ENCODE peak calls at places on chromosomes 3 and 15, in eight cellular contexts. E is left ventricle myocardium inferior; K is SJSA1; I is ovary; Y is effector memory CD4-positive, alpha-beta T cell; F is IMR-90; M is breast epithelium; X is naive thymus-derived CD4-positive, alpha-beta T cell. R is an unnamed sample.

GRCh38 chr3:131356006-131356405 is 25.6 kb upstream of the NUDT16 start:
- DNase-seq in E (no peak), K (no peak), I (no peak), Y (no peak), F (peak; percentile 17), M (no peak), X (no peak), R (no peak)

GRCh38 chr3:135213213-135213612 is 418.2 kb downstream of the EPHB1 start:
- DNase-seq in E (no peak), K (no peak), I (no peak), Y (no peak), F (no peak), M (no peak), X (no peak), R (no peak)

GRCh38 chr3:53842436-53843194 is 3.6 kb downstream of the CHDH start:
- DNase-seq in E (no peak), K (no peak), I (peak; percentile 27), Y (no peak), F (peak; percentile 23), M (peak; percentile 85), X (no peak), R (peak; percentile 46)

GRCh38 chr3:188286087-188286513 is 132.1 kb downstream of the LPP start:
- DNase-seq in E (no peak), K (peak; percentile 88), I (peak; percentile 47), Y (no peak), F (peak; percentile 100), M (no peak), X (no peak), R (no peak)

GRCh38 chr15:74011610-74012009 is 17.1 kb downstream of the PML start:
- DNase-seq in E (peak; percentile 62), K (no peak), I (peak; percentile 67), Y (no peak), F (peak; percentile 46), M (no peak), X (no peak), R (peak; percentile 53)

GRCh38 chr3:110506890-110507289 is 564.7 kb upstream of the NECTIN3 start:
- DNase-seq in E (no peak), K (no peak), I (no peak), Y (no peak), F (no peak), M (no peak), X (no peak), R (no peak)

GRCh38 chr3:177330771-177331170 is 133.5 kb upstream of the TBL1XR1 start:
- DNase-seq in E (no peak), K (no peak), I (no peak), Y (no peak), F (no peak), M (no peak), X (no peak), R (no peak)

GRCh38 chr15:26235148-26235769 is 372.1 kb upstream of the ATP10A start:
- DNase-seq in E (no peak), K (no peak), I (no peak), Y (no peak), F (no peak), M (no peak), X (no peak), R (no peak)

GRCh38 chr15:81111510-81112375 is 22.3 kb upstream of the CFAP161 start:
- DNase-seq in E (no peak), K (no peak), I (no peak), Y (no peak), F (no peak), M (no peak), X (no peak), R (no peak)

GRCh38 chr3:130699765-130700164 is 46.9 kb downstream of the PIK3R4 start:
- DNase-seq in E (no peak), K (no peak), I (no peak), Y (no peak), F (peak; percentile 9), M (no peak), X (no peak), R (no peak)

GRCh38 chr3:159941043-159941994 is 47.3 kb upstream of the IL12A start:
- DNase-seq in E (no peak), K (no peak), I (no peak), Y (no peak), F (peak; percentile 16), M (no peak), X (no peak), R (no peak)

GRCh38 chr3:15303216-15303615 is 29.2 kb downstream of the SH3BP5 start:
- DNase-seq in E (no peak), K (no peak), I (no peak), Y (no peak), F (no peak), M (no peak), X (no peak), R (no peak)
- H3K4me1 ChIP-seq in E (peaks cover 54% of the 10 kb centered on the region), K (peaks cover 18% of the 10 kb centered on the region), I (peaks cover 13% of the 10 kb centered on the region), Y (peaks cover 61% of the 10 kb centered on the region), F (peaks cover 2% of the 10 kb centered on the region), M (no peaks in the 10 kb centered on the region), X (peaks cover 32% of the 10 kb centered on the region), R (peaks cover 27% of the 10 kb centered on the region)

GRCh38 chr15:67134577-67135492 is 69.4 kb downstream of the SMAD3 start:
- DNase-seq in E (no peak), K (no peak), I (no peak), Y (no peak), F (no peak), M (no peak), X (no peak), R (peak; percentile 37)

GRCh38 chr15:67132276-67132675 is 66.9 kb downstream of the SMAD3 start:
- DNase-seq in E (no peak), K (no peak), I (no peak), Y (no peak), F (no peak), M (no peak), X (no peak), R (no peak)

GRCh38 chr15:67133026-67133425 is 67.6 kb downstream of the SMAD3 start:
- DNase-seq in E (no peak), K (no peak), I (no peak), Y (no peak), F (no peak), M (no peak), X (no peak), R (no peak)

GRCh38 chr15:67135494-67135893 is 70.1 kb downstream of the SMAD3 start:
- DNase-seq in E (no peak), K (peak; percentile 83), I (no peak), Y (no peak), F (peak; percentile 93), M (no peak), X (no peak), R (no peak)

DNA sequence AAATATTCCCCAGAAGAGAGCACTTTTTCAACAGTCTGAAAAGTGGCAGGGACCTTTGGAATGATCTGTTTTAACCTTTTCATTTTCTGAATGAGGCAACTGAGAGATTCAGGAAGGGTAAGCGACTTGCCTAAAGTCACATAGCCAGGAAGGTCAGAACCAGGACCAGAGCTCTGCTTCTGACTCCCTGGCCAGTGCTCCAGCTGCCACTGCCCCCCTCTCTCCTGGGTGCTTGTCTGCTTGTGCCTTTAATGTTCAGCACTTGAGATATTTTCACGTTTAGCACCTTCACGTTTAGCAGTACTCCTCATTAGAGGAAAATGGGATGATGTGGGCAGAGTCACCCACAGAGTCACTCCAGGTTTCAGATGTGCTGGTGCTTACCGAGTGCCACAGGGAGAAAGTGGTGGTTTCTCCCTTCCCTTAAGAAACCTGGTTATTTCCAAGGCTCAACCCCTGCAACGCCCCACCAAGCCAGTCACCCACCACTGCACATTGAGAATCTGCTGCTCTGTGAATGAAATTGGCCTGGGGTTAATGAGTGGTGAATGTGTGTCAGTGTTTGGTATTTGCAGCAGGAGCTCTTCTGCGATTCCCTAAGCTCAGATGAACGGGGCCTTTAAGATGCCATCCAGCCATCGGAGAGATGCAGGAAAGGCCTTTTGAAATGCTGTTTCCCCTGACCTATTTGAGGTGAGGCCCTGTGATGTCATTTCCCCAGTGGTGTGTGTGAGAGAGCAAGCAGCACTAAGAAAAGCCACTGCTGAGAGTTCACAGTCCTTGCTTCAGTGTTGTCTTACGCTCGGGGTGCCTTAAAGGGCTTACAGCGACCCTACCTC is 68.6 kb downstream of the SMAD3 start:
- DNase-seq in E (no peak), K (no peak), I (no peak), Y (peak; percentile 70), F (peak; percentile 82), M (no peak), X (peak; percentile 78), R (no peak)
- H3K4me1 ChIP-seq in E (peaks cover 86% of the 10 kb centered on the region), K (peaks cover 76% of the 10 kb centered on the region), I (peaks cover 48% of the 10 kb centered on the region), Y (peaks cover 65% of the 10 kb centered on the region), F (peaks cover 73% of the 10 kb centered on the region), M (no peaks in the 10 kb centered on the region), X (peaks cover 46% of the 10 kb centered on the region), R (peaks cover 13% of the 10 kb centered on the region)

GRCh38 chr15:47386459-47386858 is 330.8 kb upstream of the SEMA6D start:
- DNase-seq in E (no peak), K (no peak), I (no peak), Y (no peak), F (no peak), M (no peak), X (no peak), R (no peak)

GRCh38 chr15:47384776-47385175 is 332.5 kb upstream of the SEMA6D start:
- DNase-seq in E (no peak), K (no peak), I (no peak), Y (no peak), F (peak; percentile 23), M (no peak), X (no peak), R (no peak)

GRCh38 chr15:47388299-47388698 is 329.0 kb upstream of the SEMA6D start:
- DNase-seq in E (no peak), K (no peak), I (no peak), Y (no peak), F (no peak), M (no peak), X (no peak), R (no peak)

GRCh38 chr15:47394410-47394809 is 322.9 kb upstream of the SEMA6D start:
- DNase-seq in E (no peak), K (no peak), I (no peak), Y (no peak), F (no peak), M (no peak), X (no peak), R (no peak)

GRCh38 chr15:47390208-47390765 is 327.0 kb upstream of the SEMA6D start:
- DNase-seq in E (no peak), K (no peak), I (no peak), Y (no peak), F (no peak), M (no peak), X (no peak), R (no peak)
- H3K4me1 ChIP-seq in E (no peaks in the 10 kb centered on the region), K (no peaks in the 10 kb centered on the region), I (no peaks in the 10 kb centered on the region), Y (no peaks in the 10 kb centered on the region), F (no peaks in the 10 kb centered on the region), M (no peaks in the 10 kb centered on the region), X (no peaks in the 10 kb centered on the region), R (no peaks in the 10 kb centered on the region)

DNA sequence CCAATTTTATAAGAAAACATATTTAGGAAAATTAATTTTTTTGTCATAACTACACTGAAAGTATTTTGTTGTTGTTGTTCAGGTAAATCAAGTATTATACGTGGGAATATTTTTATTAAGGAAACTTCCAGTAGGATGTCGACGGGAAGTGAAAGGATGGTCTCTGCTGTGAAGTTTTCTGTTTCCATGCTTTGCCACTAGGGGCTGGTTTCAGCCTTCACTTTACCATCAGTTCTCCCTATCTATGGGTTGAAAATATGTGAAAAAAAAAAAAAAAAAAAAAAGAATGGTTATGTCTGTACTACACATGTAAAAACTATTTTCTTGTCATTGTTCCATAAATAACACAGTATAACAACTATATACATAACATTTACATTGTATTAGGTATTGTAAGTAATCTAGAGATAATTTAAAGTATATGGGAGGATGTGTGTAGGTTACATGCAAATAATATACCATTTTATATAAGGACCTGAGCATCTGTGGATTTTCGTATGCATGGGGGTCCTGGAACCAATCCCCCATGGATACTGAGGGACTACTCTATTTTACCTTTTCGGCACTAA is 136.7 kb downstream of the SMAD6 start:
- DNase-seq in E (no peak), K (no peak), I (no peak), Y (no peak), F (peak; percentile 71), M (no peak), X (no peak), R (no peak)
- H3K4me1 ChIP-seq in E (peaks cover 45% of the 10 kb centered on the region), K (peaks cover 60% of the 10 kb centered on the region), I (peaks cover 10% of the 10 kb centered on the region), Y (no peaks in the 10 kb centered on the region), F (peaks cover 26% of the 10 kb centered on the region), M (peaks cover 7% of the 10 kb centered on the region), X (no peaks in the 10 kb centered on the region), R (peaks cover 3% of the 10 kb centered on the region)

GRCh38 chr3:56778904-56779303 is 22.8 kb downstream of the ARHGEF3 start:
- DNase-seq in E (no peak), K (no peak), I (no peak), Y (no peak), F (no peak), M (no peak), X (no peak), R (no peak)
- H3K4me1 ChIP-seq in E (peaks cover 87% of the 10 kb centered on the region), K (peaks cover 5% of the 10 kb centered on the region), I (peaks cover 10% of the 10 kb centered on the region), Y (peaks cover 57% of the 10 kb centered on the region), F (peaks cover 12% of the 10 kb centered on the region), M (peaks cover under 1% of the 10 kb centered on the region), X (peaks cover 80% of the 10 kb centered on the region), R (peaks cover 22% of the 10 kb centered on the region)